ENCODE peak calls at places on chromosomes 7 and 10, in six cellular contexts. G is H1, F is GM12878, E is HepG2, X is SK-N-SH, P is K562. A is an unnamed sample.

GRCh38 chr7:38673795-38674194 is 42.6 kb upstream of the AMPH start:
- DNase-seq in E (no peak), F (no peak), X (no peak), G (no peak), P (no peak), A (no peak)

GRCh38 chr10:28331821-28332220 is 29.0 kb upstream of the MPP7 start:
- DNase-seq in G (no peak), F (no peak), X (no peak), P (no peak), E (no peak), A (no peak)

GRCh38 chr7:154306036-154306435 is 253.8 kb downstream of the DPP6 start:
- DNase-seq in F (no peak), E (no peak), P (no peak), X (no peak), G (no peak), A (no peak)

GRCh38 chr10:99681553-99681952 is 22.2 kb downstream of the ENTPD7 start:
- DNase-seq in E (no peak), G (no peak), X (no peak), P (no peak), F (no peak), A (no peak)

GRCh38 chr10:127715782-127716378 is 21.1 kb upstream of the FOXI2 start:
- DNase-seq in X (peak; percentile 32), P (peak; percentile 7), G (no peak), E (peak; percentile 39), F (no peak), A (peak; percentile 46)

GRCh38 chr7:52482076-52482475 is 553.4 kb upstream of the POM121L12 start:
- DNase-seq in E (no peak), P (no peak), F (no peak), G (no peak), X (no peak), A (no peak)

GRCh38 chr7:73631558-73631957 is 7.2 kb upstream of the MLXIPL start:
- DNase-seq in E (no peak), P (no peak), X (no peak), F (no peak), G (no peak), A (no peak)

GRCh38 chr7:98119257-98119918 is 12.7 kb downstream of the LMTK2 start:
- DNase-seq in G (no peak), E (peak; percentile 53), P (no peak), F (no peak), X (no peak), A (no peak)

GRCh38 chr10:3781458-3782098 is 3.4 kb downstream of the KLF6 start:
- DNase-seq in F (no peak), P (no peak), X (no peak), E (no peak), G (no peak), A (no peak)

GRCh38 chr10:46325021-46325420 is 38.2 kb downstream of the ANTXRL start:
- DNase-seq in X (no peak), G (no peak), P (no peak), F (no peak), E (no peak), A (no peak)

GRCh38 chr7:123154231-123154860 is 45.4 kb downstream of the SLC13A1 start:
- DNase-seq in E (peak; percentile 74), P (peak; percentile 81), X (peak; percentile 49), G (peak; percentile 34), F (peak; percentile 43), A (peak; percentile 90)

GRCh38 chr7:100430450-100431285 is 1.0 kb downstream of the MEPCE start:
- DNase-seq in P (peak; percentile 59), F (no peak), G (no peak), E (no peak), X (peak; percentile 59), A (no peak)

DNA sequence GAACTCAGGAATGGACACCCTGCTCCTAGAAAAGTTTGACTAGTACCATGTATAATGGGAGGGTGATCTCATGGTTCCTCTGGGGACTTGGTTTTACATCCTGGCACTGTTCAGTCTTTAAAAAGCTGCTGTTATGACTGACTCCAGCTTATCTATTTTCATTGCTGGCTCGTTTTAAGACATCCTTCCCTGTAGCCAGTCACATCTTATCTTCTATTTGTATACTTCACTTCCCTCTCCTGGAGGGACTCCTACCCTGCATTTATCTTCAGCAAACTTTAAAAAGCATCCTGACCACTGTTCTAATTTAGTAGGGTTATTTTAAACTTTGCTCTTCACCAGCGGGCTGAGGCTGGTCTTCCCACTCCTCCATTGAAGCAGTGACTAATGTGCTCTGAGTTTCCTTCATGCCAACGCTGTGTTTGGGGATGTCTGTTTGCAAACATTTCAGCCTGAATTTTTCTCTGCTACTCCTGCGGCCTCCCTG is 72.9 kb upstream of the ARMC3 start:
- DNase-seq in E (no peak), F (no peak), P (peak; percentile 65), X (no peak), G (no peak), A (no peak)
- TF ChIP-seq CTCF in E (no peak), F (no peak), P (peak; percentile 34), X (no peak), G (no peak), A (no peak)

GRCh38 chr7:22572937-22573336 is 72.9 kb upstream of the STEAP1B start:
- DNase-seq in P (no peak), E (no peak), X (no peak), F (no peak), G (no peak), A (no peak)
- TF ChIP-seq RAD21 in P (no peak), E (no peak), X (no peak), F (no peak), G (no peak), A (no peak)

DNA sequence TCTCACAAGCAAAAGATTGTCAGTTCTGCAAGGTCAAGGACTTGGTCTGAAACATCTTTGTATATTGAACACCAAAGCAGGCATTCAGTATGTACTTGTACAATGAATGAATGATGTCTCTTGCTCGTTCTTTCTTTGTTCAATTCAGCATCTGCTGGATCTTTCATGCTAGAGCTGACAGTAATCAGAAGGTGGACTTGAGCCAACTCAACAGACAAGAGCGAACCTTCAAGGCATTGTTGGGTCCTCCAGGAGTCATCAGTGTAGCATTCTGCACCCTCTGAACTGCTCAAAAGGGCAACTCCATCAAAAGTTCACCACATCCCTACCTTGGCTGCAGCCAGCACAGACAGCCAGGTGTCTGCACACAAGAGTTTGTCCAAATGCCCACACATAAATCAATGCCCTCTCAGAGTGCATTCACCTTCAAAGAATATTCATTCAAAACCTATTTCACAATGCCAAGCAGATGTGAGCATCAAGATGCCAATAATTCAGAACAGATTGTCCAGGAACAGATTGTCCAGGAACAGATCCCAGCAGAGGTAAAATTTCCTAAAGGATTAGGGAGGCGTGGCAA is 386.7 kb downstream of the CALN1 start:
- DNase-seq in E (no peak), X (no peak), P (no peak), F (no peak), G (no peak), A (no peak)
- TF ChIP-seq YY1 in E (no peak), X (no peak), P (no peak), F (no peak), G (no peak), A (no peak)

DNA sequence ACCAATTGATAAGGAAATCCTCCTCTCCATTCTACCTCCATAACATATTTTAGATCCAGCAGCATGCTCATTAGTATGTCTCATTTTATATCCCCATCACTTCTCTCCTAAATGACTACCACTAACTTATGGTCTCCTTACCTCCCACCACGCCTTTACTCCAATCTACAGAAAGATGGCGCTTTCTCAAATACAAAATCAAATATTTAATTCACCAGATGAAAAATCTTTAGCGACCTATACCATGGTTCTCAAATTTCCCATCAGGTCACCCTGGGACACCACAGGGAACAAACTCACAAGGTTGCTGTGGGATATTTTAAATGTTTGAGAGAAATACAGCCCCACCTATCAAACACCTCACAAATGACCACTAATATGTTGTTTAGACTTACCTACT is 27.0 kb upstream of the EBLN1 start:
- DNase-seq in X (no peak), E (no peak), F (no peak), P (no peak), G (no peak), A (no peak)
- TF ChIP-seq CTCF in X (peak; percentile 9), E (no peak), F (peak; percentile 8), P (no peak), G (no peak), A (peak; percentile 25)

DNA sequence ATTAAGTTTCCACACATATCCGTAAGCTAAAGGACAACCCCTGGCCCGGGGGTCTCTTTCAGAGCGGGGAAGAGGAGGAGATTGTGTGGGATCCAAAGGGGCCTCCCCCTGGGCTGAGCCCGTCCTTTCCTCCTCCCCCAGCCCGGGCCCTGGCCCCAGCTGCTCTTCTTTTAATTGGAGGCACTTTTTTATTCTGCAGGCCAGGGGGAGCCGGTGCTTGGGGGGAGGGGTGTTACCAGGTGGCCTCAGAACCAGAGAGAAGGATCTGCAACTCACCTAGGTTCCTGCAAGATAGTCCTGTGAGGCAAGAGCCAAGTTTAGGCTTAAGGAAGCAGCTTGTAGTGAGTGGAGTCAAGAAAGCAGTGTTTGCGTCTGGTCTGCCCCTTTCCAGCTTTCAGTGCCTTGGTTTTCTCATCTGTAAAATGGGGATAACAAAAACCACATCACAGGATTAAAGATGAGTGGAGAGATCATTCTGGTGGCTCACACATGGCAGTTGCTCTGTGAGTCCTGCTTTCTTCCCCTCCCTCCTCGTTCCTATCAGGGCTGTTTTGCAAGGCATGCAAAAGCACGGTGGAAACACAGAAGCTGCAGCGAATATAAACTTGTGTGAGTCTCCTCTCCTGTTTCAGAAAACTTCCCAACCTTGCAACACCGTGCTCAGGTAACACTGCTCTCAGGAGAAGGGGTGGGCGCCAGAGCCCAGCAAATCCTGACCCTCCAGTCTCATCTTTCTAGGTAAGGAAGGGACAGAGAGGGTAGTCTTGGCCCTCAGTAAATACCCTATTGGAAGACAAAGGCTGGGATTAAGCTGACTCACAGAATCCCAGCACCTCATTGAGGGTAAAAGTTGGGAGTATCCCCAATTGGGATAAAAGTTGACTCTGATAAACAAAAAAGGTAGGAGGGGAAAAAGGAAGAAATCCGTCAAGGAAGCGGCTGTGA is 4.1 kb upstream of the TLX1 start:
- DNase-seq in G (no peak), E (no peak), P (no peak), X (no peak), F (no peak), A (no peak)
- TF ChIP-seq RAD21 in G (no peak), E (no peak), P (no peak), X (no peak), F (no peak), A (no peak)

A was measured in HCT116.